ENCODE peak calls at places on chromosome 12, in five cellular contexts. E is T-cell, Z is D341Med, U is activated T-cell treated with anti-CD3 and anti-CD28 coated beads for 48 hours, V is amniotic stem cell. Y is an unnamed sample.

GRCh38 chr12:86601550-86602308 is 345.5 kb upstream of the MGAT4C start:
- DNase-seq in E (no peak), Z (no peak), U (no peak), V (no peak), Y (peak; percentile 51)

GRCh38 chr12:101939856-101940265 is 62.5 kb downstream of the DRAM1 start:
- DNase-seq in E (peak; percentile 35), Z (peak; percentile 71), U (no peak), V (peak; percentile 17), Y (peak; percentile 53)

GRCh38 chr12:31218203-31219025 is 107.5 kb downstream of the SINHCAF start:
- DNase-seq in E (no peak), Z (no peak), U (no peak), V (no peak), Y (no peak)

GRCh38 chr12:53994691-53995310 is 5.2 kb upstream of the HOXC9 start:
- DNase-seq in E (no peak), Z (no peak), U (no peak), V (no peak), Y (no peak)

GRCh38 chr12:57340104-57340503 is 89.1 kb upstream of the STAC3 start:
- DNase-seq in E (no peak), Z (no peak), U (no peak), V (no peak), Y (peak; percentile 80)

GRCh38 chr12:107554941-107555340 is 130.7 kb upstream of the PWP1 start:
- DNase-seq in E (no peak), Z (no peak), U (no peak), V (no peak), Y (no peak)

GRCh38 chr12:94186461-94187237 is 38.3 kb downstream of the PLXNC1 start:
- DNase-seq in E (no peak), Z (no peak), U (no peak), V (no peak), Y (no peak)

GRCh38 chr12:69534389-69534822 is 50.9 kb upstream of the CCT2 start:
- DNase-seq in E (no peak), Z (peak; percentile 34), U (peak; percentile 9), V (peak; percentile 94), Y (no peak)

GRCh38 chr12:49962861-49963765 is 1.4 kb downstream of the AQP5 start:
- DNase-seq in E (no peak), Z (peak; percentile 53), U (no peak), V (peak; percentile 9), Y (peak; percentile 86)

GRCh38 chr12:7259060-7259459 is 44.8 kb upstream of the ACSM4 start:
- DNase-seq in E (no peak), Z (no peak), U (no peak), V (no peak), Y (no peak)

GRCh38 chr12:59651230-59651920 is 55.5 kb downstream of the SLC16A7 start:
- DNase-seq in E (no peak), Z (no peak), U (no peak), V (no peak), Y (no peak)

GRCh38 chr12:66024966-66025365 is 105.6 kb downstream of the LLPH start:
- DNase-seq in E (no peak), Z (no peak), U (no peak), V (no peak), Y (no peak)

GRCh38 chr12:53103860-53104305 is 597 bp downstream of the SOAT2 start:
- DNase-seq in E (no peak), Z (no peak), U (no peak), V (no peak), Y (no peak)

GRCh38 chr12:117686911-117687377 is 281.8 kb downstream of the KSR2 start:
- DNase-seq in E (no peak), Z (no peak), U (no peak), V (no peak), Y (peak; percentile 75)

GRCh38 chr12:18222699-18223098 is 38.6 kb upstream of the PIK3C2G start:
- DNase-seq in E (no peak), Z (no peak), U (no peak), V (no peak), Y (no peak)